ENCODE peak calls at places on chromosome 21, in ten cellular contexts. D is HTR-8/SVneo; H is ovary; M is endodermal cell; V is NB4; R is upper lobe of right lung; S is activated CD8-positive, alpha-beta memory T cell treated with anti-CD3 and anti-CD28 coated beads, Interleukin-2, amount 50 U/mL, for 4 hours; I is T-helper 2 cell; T is cardiac septum; X is NCI-H1092. Y is an unnamed sample.

GRCh38 chr21:31326478-31327247 is 17.4 kb downstream of the TIAM1 start:
- DNase-seq in V (peak), R (no peak), M (no peak), D (no peak), S (peak), T (no peak), H (no peak), I (peak), X (no peak), Y (peak)

GRCh38 chr21:15741510-15741909 is 11.7 kb downstream of the USP25 start:
- DNase-seq in V (no peak), R (no peak), X (no peak), S (no peak), I (no peak), D (no peak), H (no peak), T (no peak), M (no peak), Y (no peak)

GRCh38 chr21:37193006-37193405 is 74.1 kb downstream of the VPS26C start:
- DNase-seq in V (no peak), M (peak), D (no peak), R (no peak), X (no peak), I (no peak), S (no peak), T (no peak), H (no peak), Y (no peak)

GRCh38 chr21:28068455-28069358 is 924.0 kb downstream of the LTN1 start:
- DNase-seq in M (peak), H (no peak), S (no peak), V (no peak), X (no peak), I (no peak), D (no peak), R (no peak), T (no peak), Y (no peak)

GRCh38 chr21:42508371-42508770 is 5.3 kb upstream of the SLC37A1 start:
- DNase-seq in D (no peak), X (no peak), V (peak), T (no peak), I (no peak), R (no peak), M (no peak), S (no peak), H (no peak), Y (no peak)

GRCh38 chr21:45599146-45599581 is 44.4 kb upstream of the PCBP3 start:
- DNase-seq in X (no peak), R (peak), I (no peak), V (no peak), T (peak), S (peak), H (no peak), M (no peak), D (no peak), Y (no peak)

GRCh38 chr21:41487082-41487481 is 20.9 kb downstream of the TMPRSS2 start:
- DNase-seq in M (no peak), V (no peak), D (no peak), R (no peak), H (no peak), T (no peak), I (no peak), X (no peak), S (no peak), Y (no peak)

GRCh38 chr21:45019887-45020537 is 54.4 kb upstream of the ADARB1 start:
- DNase-seq in S (peak), M (no peak), R (peak), D (no peak), X (no peak), I (no peak), V (no peak), T (peak), H (peak), Y (no peak)

GRCh38 chr21:45886610-45887026 is 95.0 kb upstream of the COL6A1 start:
- DNase-seq in T (no peak), I (peak), X (no peak), R (no peak), S (peak), H (no peak), M (no peak), D (no peak), V (no peak), Y (no peak)

GRCh38 chr21:35792569-35792968 is 267.8 kb downstream of the SETD4 start:
- DNase-seq in R (no peak), D (no peak), V (peak), I (no peak), H (no peak), M (no peak), X (no peak), T (no peak), S (no peak), Y (no peak)

GRCh38 chr21:31665397-31665796 is 5.9 kb downstream of the SOD1 start:
- DNase-seq in R (no peak), M (no peak), T (no peak), I (no peak), V (peak), S (no peak), H (no peak), D (no peak), X (no peak), Y (peak)

GRCh38 chr21:14554948-14555347 is 8.8 kb upstream of the SAMSN1 start:
- DNase-seq in S (no peak), M (no peak), D (no peak), R (no peak), T (no peak), H (no peak), X (no peak), I (no peak), V (no peak), Y (no peak)

Y was measured in KBM-7.